ENCODE peak calls at places on chromosomes 6 and 20, in four cellular contexts. U is right atrium auricular region, D is endodermal cell, I is lung. K is an unnamed sample. For H3K36me3, H3K27me3 and H3K9me3, the result is how much of the 10 kb centered on the place peaks cover.

GRCh38 chr20:25532015-25532751 is 53.1 kb downstream of the NINL start:
- DNase-seq in U (no peak), D (peak), I (no peak), K (no peak)

GRCh38 chr6:36884610-36885009 is 1.1 kb upstream of the C6orf89 start:
- DNase-seq in U (no peak), I (no peak), D (no peak), K (no peak)

GRCh38 chr6:166862978-166863530 is 93.3 kb downstream of the RNASET2 start:
- DNase-seq in I (no peak), U (no peak), D (no peak), K (no peak)

GRCh38 chr20:12925214-12925755 is 83.5 kb upstream of the SPTLC3 start:
- DNase-seq in I (peak), U (no peak), D (peak), K (peak)

GRCh38 chr20:60086936-60087562 is 128.8 kb downstream of the CDH26 start:
- DNase-seq in I (no peak), U (no peak), D (no peak), K (no peak)

GRCh38 chr20:3927486-3928291 is 38.5 kb downstream of the PANK2 start:
- DNase-seq in D (peak), I (peak), U (peak), K (no peak)

GRCh38 chr6:146363838-146364607 is 179.6 kb upstream of the RAB32 start:
- DNase-seq in D (no peak), U (no peak), I (no peak), K (no peak)

GRCh38 chr6:21164768-21165326 is 428.7 kb upstream of the SOX4 start:
- DNase-seq in I (no peak), U (no peak), D (no peak), K (no peak)

GRCh38 chr20:50312682-50313187 is 122.1 kb downstream of the CEBPB start:
- DNase-seq in D (peak), I (peak), U (peak), K (peak)

GRCh38 chr6:131688286-131688685 is 12.9 kb downstream of the OR2A4 start:
- DNase-seq in U (no peak), D (no peak), I (no peak), K (no peak)

GRCh38 chr20:24658920-24659660 is 189.7 kb downstream of the SYNDIG1 start:
- DNase-seq in U (no peak), I (no peak), D (no peak), K (no peak)

GRCh38 chr6:142459267-142459666 is 157.5 kb downstream of the ADGRG6 start:
- DNase-seq in I (no peak), D (no peak), U (no peak), K (no peak)

GRCh38 chr6:163263196-163263595 is 151.3 kb upstream of the QKI start:
- DNase-seq in D (no peak), U (no peak), I (no peak), K (no peak)

GRCh38 chr6:31068738-31069340 is 43.5 kb downstream of the C6orf15 start:
- DNase-seq in I (peak), U (peak), D (peak), K (peak)

GRCh38 chr6:92541457-92542060 is 877.8 kb downstream of the EPHA7 start:
- DNase-seq in U (no peak), D (no peak), I (no peak), K (no peak)

GRCh38 chr6:155050311-155050710 is 55.2 kb downstream of the TIAM2 start:
- DNase-seq in D (no peak), I (no peak), U (no peak), K (no peak)

GRCh38 chr6:137761072-137761471 is 106.0 kb upstream of the TNFAIP3 start:
- DNase-seq in I (no peak), U (no peak), D (no peak), K (no peak)

GRCh38 chr6:159819932-159820640 is 20.0 kb downstream of the PNLDC1 start:
- DNase-seq in I (no peak), D (peak), U (no peak), K (no peak)

GRCh38 chr6:111483736-111484654 is 977 bp upstream of the REV3L start:
- DNase-seq in I (peak), D (peak), U (peak), K (peak)

GRCh38 chr6:65182681-65183080 is 524.3 kb downstream of the EYS start:
- DNase-seq in U (no peak), D (no peak), I (no peak), K (peak)

GRCh38 chr6:42378536-42378935 is 73.2 kb downstream of the TRERF1 start:
- DNase-seq in U (no peak), I (no peak), D (no peak), K (no peak)

GRCh38 chr20:47551841-47552240 is 50.2 kb downstream of the NCOA3 start:
- DNase-seq in I (no peak), D (no peak), U (no peak), K (no peak)

GRCh38 chr6:45713981-45714685 is 301.5 kb downstream of the CLIC5 start:
- DNase-seq in D (no peak), I (no peak), U (no peak), K (no peak)

GRCh38 chr6:132130530-132131298 is 179.5 kb upstream of the CCN2 start:
- DNase-seq in D (no peak), I (no peak), U (peak), K (peak)

GRCh38 chr20:1562622-1563021 is 5.1 kb upstream of the SIRPD start:
- DNase-seq in D (no peak), U (no peak), I (no peak), K (no peak)

GRCh38 chr20:4022386-4023350 is 7.3 kb upstream of the RNF24 start:
- DNase-seq in U (no peak), I (no peak), D (peak), K (no peak)

GRCh38 chr20:49589747-49590146 is 21.8 kb upstream of the PTGIS start:
- DNase-seq in U (no peak), D (no peak), I (no peak), K (no peak)

GRCh38 chr6:119541132-119541905 is 191.8 kb upstream of the MAN1A1 start:
- DNase-seq in D (no peak), I (no peak), U (no peak), K (peak)

GRCh38 chr20:62662422-62662821 is 20.1 kb downstream of the SLCO4A1 start:
- DNase-seq in D (no peak), U (no peak), I (no peak), K (no peak)

GRCh38 chr6:3403244-3404154 is 53.4 kb downstream of the SLC22A23 start:
- DNase-seq in U (no peak), I (peak), D (peak), K (no peak)

GRCh38 chr6:148525453-148525852 is 182.8 kb downstream of the SASH1 start:
- DNase-seq in D (no peak), U (no peak), I (no peak), K (peak)

GRCh38 chr20:54389872-54390271 is 85.5 kb upstream of the DOK5 start:
- DNase-seq in U (no peak), I (no peak), D (no peak), K (peak)

GRCh38 chr6:129812145-129812777 is 48.9 kb downstream of the TMEM244 start:
- DNase-seq in I (no peak), D (no peak), U (no peak), K (no peak)

GRCh38 chr6:134183844-134184243 is 131.4 kb upstream of the SLC2A12 start:
- DNase-seq in D (peak), I (no peak), U (no peak), K (no peak)

GRCh38 chr20:35015863-35016193 is 60.2 kb downstream of the MYH7B start:
- DNase-seq in I (no peak), D (no peak), U (no peak), K (no peak)

GRCh38 chr20:35021063-35021462 is 65.4 kb downstream of the MYH7B start:
- DNase-seq in D (no peak), U (no peak), I (no peak), K (no peak)

GRCh38 chr20:35017099-35017835 is 61.6 kb downstream of the MYH7B start:
- DNase-seq in I (no peak), D (no peak), U (no peak), K (no peak)

GRCh38 chr20:35020108-35021031 is 64.7 kb downstream of the MYH7B start:
- DNase-seq in D (no peak), U (peak), I (no peak), K (peak)

GRCh38 chr20:35018578-35019371 is 63.1 kb downstream of the MYH7B start:
- DNase-seq in D (no peak), I (no peak), U (peak), K (no peak)
- H3K36me3 ChIP-seq in D (half or more), I (half or more), U (half or more), K (half or more)

DNA sequence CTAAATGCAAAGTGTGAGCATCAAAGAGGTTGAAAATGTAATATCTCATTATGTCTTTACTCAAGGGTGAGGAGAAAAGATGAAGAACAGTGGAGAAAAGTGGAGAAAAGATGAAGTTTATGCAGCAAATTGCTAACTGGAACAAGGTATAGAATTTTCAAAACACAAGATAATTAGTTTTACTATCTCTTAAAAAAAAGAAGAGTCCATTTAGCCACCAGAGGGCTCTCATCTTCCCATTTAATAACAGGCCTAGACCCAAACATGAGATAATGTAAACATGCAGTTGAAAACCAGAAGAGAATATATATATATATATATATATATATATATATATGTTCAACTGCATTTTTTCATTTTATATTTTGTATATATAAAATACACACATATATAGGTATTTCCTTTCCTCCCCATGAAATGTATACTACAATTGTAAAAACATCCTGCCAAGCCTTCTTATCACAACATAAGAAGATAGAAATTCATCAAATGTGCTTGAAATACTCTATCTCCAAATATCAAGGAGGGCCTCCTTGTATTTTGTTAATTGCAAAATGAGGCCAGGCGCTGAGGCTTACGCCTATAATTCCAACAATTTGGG is 78.4 kb downstream of the ADTRP start:
- DNase-seq in U (no peak), D (no peak), I (no peak), K (no peak)
- H3K27me3 ChIP-seq in U (under half), D (under half), I (under half), K (under half)

GRCh38 chr6:12576389-12576788 is 140.2 kb upstream of the PHACTR1 start:
- DNase-seq in I (no peak), D (no peak), U (no peak), K (no peak)
- H3K9me3 ChIP-seq in I (under half), D (under half), U (under half), K (under half)

DNA sequence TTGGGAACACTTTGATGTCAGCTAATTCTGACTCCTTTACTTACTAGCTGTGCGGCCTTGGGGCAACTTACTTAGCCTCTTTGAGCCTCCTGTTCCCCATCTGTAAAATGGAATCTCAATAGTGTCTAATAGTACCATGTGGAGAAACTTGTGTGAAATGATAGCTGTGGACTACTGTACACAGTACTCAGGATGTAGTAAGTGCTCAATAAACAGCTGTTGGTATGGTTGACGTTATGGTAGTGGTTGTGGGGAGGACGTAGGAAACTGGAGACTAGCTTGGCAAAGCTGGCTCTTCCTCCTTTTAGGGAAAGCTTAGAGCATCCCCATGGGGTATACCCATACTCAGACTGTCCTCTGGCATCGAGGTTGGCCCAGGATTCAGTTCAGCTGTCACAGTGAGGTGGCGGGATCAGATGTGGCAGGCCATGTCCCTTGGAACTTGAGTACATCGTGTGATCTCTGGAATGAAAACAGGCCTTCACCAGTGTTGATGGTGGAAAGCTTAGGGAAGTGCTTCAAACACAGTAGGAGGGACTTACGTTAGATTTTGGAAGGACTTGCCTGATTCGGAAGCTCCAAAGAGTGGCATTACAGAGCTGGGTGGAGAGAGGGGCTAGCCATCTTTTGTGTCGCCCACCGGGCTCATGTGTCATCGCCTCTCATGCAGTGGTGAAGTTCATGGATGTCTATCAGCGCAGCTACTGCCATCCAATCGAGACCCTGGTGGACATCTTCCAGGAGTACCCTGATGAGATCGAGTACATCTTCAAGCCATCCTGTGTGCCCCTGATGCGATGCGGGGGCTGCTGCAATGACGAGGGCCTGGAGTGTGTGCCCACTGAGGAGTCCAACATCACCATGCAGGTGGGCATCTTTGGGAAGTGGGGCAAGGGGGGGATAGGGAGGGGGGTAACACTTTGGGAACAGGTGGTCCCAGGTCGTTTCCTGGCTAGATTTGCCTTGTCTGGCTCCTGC is 7.1 kb downstream of the VEGFA start:
- DNase-seq in I (no peak), U (peak), D (no peak), K (no peak)
- H3K36me3 ChIP-seq in I (under half), U (under half), D (half or more), K (half or more)

DNA sequence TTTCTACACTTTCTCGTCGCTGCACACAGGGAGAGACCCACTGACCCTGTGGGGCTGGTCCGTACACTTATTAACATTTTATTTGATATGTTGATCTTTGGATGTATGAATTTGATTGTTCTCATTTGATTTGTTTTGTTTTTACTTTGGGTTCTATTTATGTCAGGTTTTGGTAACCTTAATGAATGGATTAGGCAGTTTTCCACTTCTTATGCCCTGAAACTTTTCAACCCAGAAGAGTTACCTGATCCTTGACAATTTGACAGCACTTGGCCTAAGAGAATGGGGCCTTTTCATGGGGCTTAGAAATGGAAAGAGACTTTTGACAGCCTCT is 23.6 kb downstream of the GPX6 start:
- DNase-seq in U (no peak), I (no peak), D (no peak), K (no peak)
- H3K27me3 ChIP-seq in U (under half), I (under half), D (under half), K (under half)

GRCh38 chr20:13996265-13996664 is 949 bp downstream of the MACROD2 start:
- DNase-seq in D (no peak), I (no peak), U (no peak), K (no peak)
- H3K9me3 ChIP-seq in D (under half), I (under half), U (under half), K (under half)

GRCh38 chr20:43537921-43538854 is 20.6 kb upstream of the SGK2 start:
- DNase-seq in U (peak), I (peak), D (peak), K (peak)
- H3K36me3 ChIP-seq in U (under half), I (under half), D (under half), K (under half)

GRCh38 chr6:150005761-150006651 is 19.3 kb downstream of the RAET1L start:
- DNase-seq in I (no peak), U (no peak), D (peak), K (no peak)
- H3K27me3 ChIP-seq in I (under half), U (under half), D (half or more), K (under half)